ENCODE peak calls at places on chromosome 17, in ten cellular contexts. G is left ventricle myocardium inferior; W is gastrocnemius medialis; S is Right ventricle myocardium inferior; E is HCT116; T is nephron progenitor cell; L is adipocyte; D is stimulated activated CD4-positive, alpha-beta T cell treated with anti-CD3 and anti-CD28 coated beads, Interleukin-2, amount 100 ng/mL, for 48 hours; X is posterior vena cava; H is HEK293T. M is an unnamed sample.

GRCh38 chr17:66893382-66893781 is 58.5 kb downstream of the CACNG5 start:
- DNase-seq in T (no peak), S (no peak), X (no peak), W (no peak), H (no peak), G (no peak), D (no peak), E (no peak), L (no peak), M (no peak)

GRCh38 chr17:4375039-4375748 is 8.7 kb upstream of the UBE2G1 start:
- DNase-seq in E (no peak), S (no peak), W (no peak), X (peak), D (peak), G (no peak), H (no peak), L (no peak), T (no peak), M (peak)

GRCh38 chr17:81090361-81091133 is 55.6 kb downstream of the BAIAP2 start:
- DNase-seq in W (peak), G (peak), E (no peak), T (peak), X (peak), D (no peak), S (peak), L (peak), H (peak), M (no peak)

GRCh38 chr17:27569257-27569722 is 61.7 kb upstream of the LGALS9 start:
- DNase-seq in W (peak), H (peak), S (no peak), L (peak), T (peak), E (no peak), G (no peak), X (no peak), D (peak), M (peak)

GRCh38 chr17:79628861-79629547 is 18.2 kb upstream of the RBFOX3 start:
- DNase-seq in L (no peak), D (no peak), T (no peak), S (no peak), X (peak), H (peak), E (no peak), W (no peak), G (no peak), M (no peak)

GRCh38 chr17:66416207-66416940 is 114.0 kb downstream of the PRKCA start:
- DNase-seq in E (no peak), H (no peak), W (no peak), D (no peak), X (no peak), S (no peak), T (no peak), L (no peak), G (no peak), M (no peak)

GRCh38 chr17:34163123-34163522 is 92.0 kb upstream of the CCL2 start:
- DNase-seq in T (no peak), G (no peak), D (no peak), L (no peak), E (no peak), W (no peak), H (no peak), X (no peak), S (no peak), M (no peak)

GRCh38 chr17:73802314-73802713 is 158.1 kb upstream of the SDK2 start:
- DNase-seq in E (no peak), S (no peak), D (no peak), H (no peak), T (no peak), L (no peak), G (no peak), X (no peak), W (no peak), M (no peak)

GRCh38 chr17:20266806-20267458 is 200.4 kb downstream of the LGALS9B start:
- DNase-seq in S (no peak), X (no peak), H (peak), T (no peak), W (no peak), G (no peak), L (peak), E (no peak), D (no peak), M (no peak)

GRCh38 chr17:70072900-70073299 is 2.1 kb upstream of the KCNJ16 start:
- DNase-seq in H (no peak), X (no peak), T (no peak), L (no peak), W (no peak), D (no peak), G (no peak), S (no peak), E (no peak), M (no peak)

GRCh38 chr17:55496094-55496881 is 15.0 kb downstream of the SMIM36 start:
- DNase-seq in W (no peak), H (no peak), T (no peak), D (no peak), X (no peak), S (peak), E (no peak), L (peak), G (peak), M (no peak)

GRCh38 chr17:60170835-60171752 is 21.3 kb downstream of the CA4 start:
- DNase-seq in X (no peak), D (no peak), G (no peak), T (no peak), E (no peak), H (no peak), L (no peak), S (no peak), W (no peak), M (no peak)

GRCh38 chr17:4127555-4127954 is 15.3 kb downstream of the ZZEF1 start:
- DNase-seq in D (no peak), T (no peak), S (no peak), H (no peak), G (no peak), W (no peak), L (no peak), E (no peak), X (no peak), M (no peak)

GRCh38 chr17:27319536-27320221 is 25.8 kb downstream of the WSB1 start:
- DNase-seq in H (no peak), E (no peak), D (no peak), S (peak), G (peak), T (no peak), W (peak), L (peak), X (no peak), M (peak)

GRCh38 chr17:71494456-71494855 is 626.4 kb upstream of the SOX9 start:
- DNase-seq in L (peak), E (no peak), D (no peak), G (no peak), W (no peak), T (no peak), S (no peak), X (no peak), H (no peak), M (no peak)

GRCh38 chr17:266219-266618 is 84.8 kb upstream of the DOC2B start:
- DNase-seq in T (no peak), E (no peak), H (no peak), S (no peak), D (no peak), L (no peak), G (no peak), X (peak), W (no peak), M (peak)

GRCh38 chr17:48596000-48596734 is 2.6 kb upstream of the HOXB5 start:
- DNase-seq in W (no peak), E (no peak), G (no peak), L (no peak), T (peak), D (no peak), S (no peak), H (no peak), X (no peak), M (peak)

GRCh38 chr17:29927546-29927945 is 2.5 kb downstream of the SSH2 start:
- DNase-seq in D (no peak), W (no peak), L (no peak), G (no peak), E (no peak), T (no peak), H (no peak), S (no peak), X (no peak), M (no peak)

GRCh38 chr17:64662774-64663367 is 764 bp upstream of the SMURF2 start:
- DNase-seq in E (peak), X (no peak), G (no peak), H (no peak), W (no peak), L (no peak), S (no peak), D (no peak), T (no peak), M (no peak)

GRCh38 chr17:79859676-79860615 is 20.7 kb upstream of the CBX4 start:
- DNase-seq in S (no peak), E (no peak), X (no peak), D (no peak), T (peak), W (no peak), L (no peak), G (no peak), H (no peak), M (peak)

GRCh38 chr17:18301081-18301480 is 13.7 kb downstream of the TOP3A start:
- DNase-seq in L (no peak), T (no peak), D (no peak), X (no peak), G (no peak), S (no peak), E (no peak), H (no peak), W (no peak), M (no peak)

GRCh38 chr17:82458885-82459424 is 414 bp downstream of the NARF start:
- DNase-seq in S (no peak), L (peak), W (no peak), G (no peak), E (no peak), T (peak), H (no peak), D (no peak), X (peak), M (peak)

GRCh38 chr17:28807925-28808641 is 34.5 kb downstream of the FAM222B start:
- DNase-seq in X (no peak), L (peak), S (no peak), H (peak), G (no peak), D (no peak), T (no peak), E (peak), W (peak), M (no peak)

GRCh38 chr17:65023791-65024190 is 32.7 kb downstream of the GNA13 start:
- DNase-seq in L (no peak), W (no peak), X (no peak), D (no peak), H (no peak), T (no peak), E (no peak), G (no peak), S (no peak), M (no peak)

GRCh38 chr17:77165577-77165976 is 24.8 kb downstream of the SEC14L1 start:
- DNase-seq in D (no peak), L (no peak), S (no peak), E (no peak), X (no peak), W (no peak), G (no peak), H (no peak), T (no peak), M (no peak)

GRCh38 chr17:37358098-37358829 is 17.5 kb upstream of the C17orf78 start:
- DNase-seq in X (peak), S (peak), E (no peak), T (peak), H (peak), L (peak), D (peak), W (peak), G (peak), M (no peak)

GRCh38 chr17:29291163-29291752 is 2.7 kb downstream of the NUFIP2 start:
- DNase-seq in X (no peak), W (no peak), E (peak), H (peak), T (no peak), D (peak), G (no peak), L (peak), S (no peak), M (no peak)

GRCh38 chr17:75548839-75549238 is 23.3 kb downstream of the LLGL2 start:
- DNase-seq in S (peak), E (no peak), W (no peak), T (no peak), X (no peak), H (no peak), D (no peak), G (no peak), L (no peak), M (no peak)

M was measured in kidney.